ENCODE peak calls at places on chromosomes 5 and 9, in seven cellular contexts. N, P, B, K, Z, V and F are unnamed samples.

GRCh38 chr5:168529361-168530234 is 493 bp downstream of the FBLL1 start:
- DNase-seq in Z (no peak), N (peak), B (peak), V (no peak), K (no peak), P (no peak), F (no peak)

GRCh38 chr9:107784235-107784958 is 294.8 kb upstream of the KLF4 start:
- DNase-seq in K (no peak), P (no peak), N (no peak), B (no peak), Z (no peak), V (no peak), F (peak)

GRCh38 chr9:26535146-26535545 is 357.5 kb downstream of the CAAP1 start:
- DNase-seq in Z (no peak), P (no peak), V (no peak), B (no peak), N (no peak), K (no peak), F (no peak)

GRCh38 chr5:139635606-139636206 is 12.4 kb upstream of the CXXC5 start:
- DNase-seq in V (peak), K (no peak), N (no peak), P (no peak), B (peak), Z (peak), F (peak)

GRCh38 chr5:14655146-14655741 is 9.3 kb upstream of the OTULIN start:
- DNase-seq in N (no peak), P (no peak), V (no peak), Z (no peak), K (no peak), B (no peak), F (no peak)

GRCh38 chr5:140481758-140482157 is 65.7 kb upstream of the EIF4EBP3 start:
- DNase-seq in V (no peak), N (no peak), B (no peak), Z (no peak), P (no peak), K (no peak), F (no peak)

GRCh38 chr5:3602713-3603502 is 7.3 kb downstream of the IRX1 start:
- DNase-seq in K (no peak), P (no peak), Z (no peak), B (peak), N (no peak), V (no peak), F (peak)

GRCh38 chr5:77844408-77845272 is 68.5 kb upstream of the TBCA start:
- DNase-seq in N (no peak), B (no peak), V (no peak), K (no peak), P (no peak), Z (no peak), F (no peak)

GRCh38 chr5:77644443-77645157 is 6.1 kb upstream of the OTP start:
- DNase-seq in P (no peak), N (no peak), B (peak), V (no peak), K (peak), Z (no peak), F (no peak)

GRCh38 chr5:66223637-66224036 is 79.5 kb downstream of the SREK1 start:
- DNase-seq in P (no peak), B (peak), N (no peak), K (peak), Z (no peak), V (no peak), F (no peak)

GRCh38 chr5:10655686-10656075 is 91.8 kb downstream of the ANKRD33B start:
- DNase-seq in K (no peak), P (no peak), N (no peak), Z (no peak), V (no peak), B (no peak), F (no peak)

GRCh38 chr9:104091028-104091590 is 3.0 kb upstream of the SMC2 start:
- DNase-seq in K (no peak), V (no peak), N (no peak), P (no peak), Z (no peak), B (no peak), F (no peak)

GRCh38 chr9:123678878-123679329 is 251.0 kb downstream of the DENND1A start:
- DNase-seq in N (no peak), Z (no peak), K (no peak), P (no peak), V (no peak), B (no peak), F (no peak)

GRCh38 chr9:129776938-129777768 is 24.3 kb upstream of the PTGES start:
- DNase-seq in N (peak), K (peak), Z (peak), V (peak), B (no peak), P (peak), F (peak)

GRCh38 chr5:55021465-55021864 is 2.6 kb upstream of the GZMK start:
- DNase-seq in B (no peak), P (no peak), Z (no peak), V (no peak), K (no peak), N (no peak), F (no peak)

GRCh38 chr9:122807271-122807900 is 7.5 kb downstream of the OR1K1 start:
- DNase-seq in B (no peak), V (no peak), Z (peak), N (no peak), P (no peak), K (no peak), F (no peak)

GRCh38 chr5:53820802-53821171 is 260.3 kb downstream of the NDUFS4 start:
- DNase-seq in K (no peak), V (no peak), N (no peak), B (no peak), Z (no peak), P (peak), F (no peak)

GRCh38 chr9:81264516-81264915 is 424.8 kb downstream of the TLE1 start:
- DNase-seq in Z (no peak), K (no peak), N (no peak), V (no peak), B (no peak), P (no peak), F (peak)